ENCODE peak calls at places on chromosomes 11 and 22, in five cellular contexts. Z is T-helper 1 cell; U is stomach; O is stimulated activated CD4-positive, alpha-beta T cell treated with anti-CD3 and anti-CD28 coated beads, Interleukin-4, amount 100 ng/mL, for 48 hours; J is NCI-H460. N is an unnamed sample.

GRCh38 chr11:68052137-68052873 is 13.5 kb downstream of the TCIRG1 start:
- DNase-seq in Z (no peak), U (no peak), O (no peak), J (no peak), N (no peak)

GRCh38 chr22:28246392-28246791 is 327.3 kb upstream of the PITPNB start:
- DNase-seq in Z (no peak), U (no peak), O (no peak), J (no peak), N (no peak)

GRCh38 chr22:19524170-19525115 is at the start of gene CLDN5:
- DNase-seq in Z (no peak), U (no peak), O (no peak), J (no peak), N (no peak)

GRCh38 chr11:73942030-73942429 is 8.8 kb upstream of the DNAJB13 start:
- DNase-seq in Z (no peak), U (no peak), O (no peak), J (no peak), N (no peak)

GRCh38 chr11:74707602-74708510 is 23.4 kb downstream of the CHRDL2 start:
- DNase-seq in Z (no peak), U (no peak), O (no peak), J (no peak), N (no peak)

GRCh38 chr11:43517518-43517917 is 158.8 kb downstream of the TTC17 start:
- DNase-seq in Z (no peak), U (no peak), O (no peak), J (no peak), N (no peak)

GRCh38 chr11:91299980-91300379 is 924.6 kb upstream of the FAT3 start:
- DNase-seq in Z (no peak), U (no peak), O (no peak), J (no peak), N (no peak)

GRCh38 chr11:100561325-100561724 is 125.8 kb upstream of the ARHGAP42 start:
- DNase-seq in Z (no peak), U (no peak), O (no peak), J (no peak), N (no peak)

GRCh38 chr11:63762662-63763505 is 5.7 kb downstream of the ZFTA start:
- DNase-seq in Z (no peak), U (peak), O (no peak), J (no peak), N (no peak)

GRCh38 chr11:129861702-129862107 is 33.7 kb downstream of the NFRKB start:
- DNase-seq in Z (no peak), U (peak), O (no peak), J (peak), N (peak)

GRCh38 chr11:110092577-110093406 is at the start of gene ZC3H12C:
- DNase-seq in Z (no peak), U (peak), O (peak), J (peak), N (peak)

GRCh38 chr11:62061356-62062222 is 62.2 kb upstream of the INCENP start:
- DNase-seq in Z (no peak), U (no peak), O (no peak), J (no peak), N (no peak)

GRCh38 chr11:102622258-102622657 is 2.9 kb downstream of the MMP20 start:
- DNase-seq in Z (no peak), U (no peak), O (no peak), J (no peak), N (no peak)

GRCh38 chr22:32546480-32546879 is 71.9 kb downstream of the FBXO7 start:
- DNase-seq in Z (no peak), U (no peak), O (no peak), J (no peak), N (no peak)

GRCh38 chr11:14095882-14096281 is 133.4 kb downstream of the SPON1 start:
- DNase-seq in Z (no peak), U (no peak), O (no peak), J (peak), N (no peak)

GRCh38 chr11:125463590-125464265 is 32.3 kb downstream of the FEZ1 start:
- DNase-seq in Z (no peak), U (no peak), O (no peak), J (no peak), N (no peak)

GRCh38 chr11:15843309-15843857 is 513.0 kb downstream of the SOX6 start:
- DNase-seq in Z (no peak), U (peak), O (no peak), J (no peak), N (no peak)

GRCh38 chr11:61742391-61742790 is 10.0 kb upstream of the MYRF start:
- DNase-seq in Z (no peak), U (no peak), O (no peak), J (no peak), N (no peak)

GRCh38 chr11:8532475-8532874 is 61.6 kb downstream of the STK33 start:
- DNase-seq in Z (no peak), U (no peak), O (no peak), J (no peak), N (no peak)

GRCh38 chr11:9568854-9569587 is 4.4 kb upstream of the WEE1 start:
- DNase-seq in Z (no peak), U (peak), O (no peak), J (peak), N (peak)

GRCh38 chr22:41983516-41983915 is 14.3 kb downstream of the SEPTIN3 start:
- DNase-seq in Z (no peak), U (no peak), O (no peak), J (no peak), N (no peak)

GRCh38 chr11:108780119-108780518 is 115.2 kb downstream of the DDX10 start:
- DNase-seq in Z (no peak), U (no peak), O (no peak), J (no peak), N (no peak)

GRCh38 chr22:44256085-44256484 is 56.7 kb downstream of the SHISAL1 start:
- DNase-seq in Z (no peak), U (no peak), O (no peak), J (no peak), N (no peak)

GRCh38 chr11:83680351-83680750 is 394.2 kb upstream of the CCDC90B start:
- DNase-seq in Z (no peak), U (no peak), O (no peak), J (no peak), N (no peak)

GRCh38 chr11:130092661-130093060 is 23.0 kb downstream of the APLP2 start:
- DNase-seq in Z (no peak), U (no peak), O (no peak), J (no peak), N (no peak)